ENCODE peak calls at places on chromosomes 12 and 14, in six cellular contexts. One of them, this sample, is unnamed.
A peak's percentile ranks its signal among the peaks of the same experiment; 100 is the strongest.

GRCh38 chr12:121968880-121969279 is 50.5 kb downstream of the CFAP251 start:
- DNase-seq in breast epithelium: no peak
- DNase-seq in BE2C: no peak
- DNase-seq in WERI-Rb-1: no peak
- DNase-seq in Peyer's patch: peak; percentile 36
- DNase-seq in esophagus squamous epithelium: no peak
- DNase-seq in this sample: no peak

GRCh38 chr14:99955826-99956455 is 109.3 kb upstream of the EVL start:
- DNase-seq in Peyer's patch: no peak
- DNase-seq in esophagus squamous epithelium: no peak
- DNase-seq in breast epithelium: no peak
- DNase-seq in BE2C: no peak
- DNase-seq in WERI-Rb-1: no peak
- DNase-seq in this sample: no peak

GRCh38 chr12:112839386-112839972 is 47.9 kb downstream of the RPH3A start:
- DNase-seq in Peyer's patch: no peak
- DNase-seq in esophagus squamous epithelium: no peak
- DNase-seq in WERI-Rb-1: no peak
- DNase-seq in BE2C: no peak
- DNase-seq in breast epithelium: no peak
- DNase-seq in this sample: no peak

GRCh38 chr12:110022980-110023633 is 23.9 kb downstream of the ANKRD13A start:
- DNase-seq in esophagus squamous epithelium: no peak
- DNase-seq in breast epithelium: peak; percentile 39
- DNase-seq in Peyer's patch: no peak
- DNase-seq in WERI-Rb-1: no peak
- DNase-seq in BE2C: no peak
- DNase-seq in this sample: no peak

GRCh38 chr12:55830601-55831406 is 1.4 kb upstream of the DNAJC14 start:
- DNase-seq in Peyer's patch: peak; percentile 49
- DNase-seq in esophagus squamous epithelium: no peak
- DNase-seq in breast epithelium: peak; percentile 71
- DNase-seq in WERI-Rb-1: peak; percentile 70
- DNase-seq in BE2C: peak; percentile 71
- DNase-seq in this sample: no peak

GRCh38 chr12:5148880-5149279 is 105.2 kb downstream of the KCNA5 start:
- DNase-seq in esophagus squamous epithelium: no peak
- DNase-seq in BE2C: no peak
- DNase-seq in breast epithelium: no peak
- DNase-seq in WERI-Rb-1: no peak
- DNase-seq in Peyer's patch: no peak
- DNase-seq in this sample: no peak

GRCh38 chr14:93086441-93087055 is 29.2 kb downstream of the ITPK1 start:
- DNase-seq in breast epithelium: no peak
- DNase-seq in Peyer's patch: no peak
- DNase-seq in WERI-Rb-1: no peak
- DNase-seq in BE2C: no peak
- DNase-seq in esophagus squamous epithelium: no peak
- DNase-seq in this sample: no peak

GRCh38 chr12:1933342-1933992 is 15.0 kb upstream of the CACNA2D4 start:
- DNase-seq in BE2C: no peak
- DNase-seq in breast epithelium: no peak
- DNase-seq in esophagus squamous epithelium: no peak
- DNase-seq in Peyer's patch: peak; percentile 36
- DNase-seq in WERI-Rb-1: peak; percentile 35
- DNase-seq in this sample: no peak

GRCh38 chr14:67532998-67533753 is at the start of gene PLEKHH1:
- DNase-seq in breast epithelium: peak; percentile 47
- DNase-seq in WERI-Rb-1: peak; percentile 76
- DNase-seq in BE2C: peak; percentile 74
- DNase-seq in Peyer's patch: peak; percentile 51
- DNase-seq in esophagus squamous epithelium: no peak
- DNase-seq in this sample: no peak

GRCh38 chr12:15534870-15535269 is 212.6 kb downstream of the PTPRO start:
- DNase-seq in WERI-Rb-1: no peak
- DNase-seq in breast epithelium: no peak
- DNase-seq in BE2C: no peak
- DNase-seq in Peyer's patch: no peak
- DNase-seq in esophagus squamous epithelium: no peak
- DNase-seq in this sample: no peak

GRCh38 chr14:51291016-51291415 is 51.0 kb downstream of the TMX1 start:
- DNase-seq in esophagus squamous epithelium: no peak
- DNase-seq in WERI-Rb-1: no peak
- DNase-seq in Peyer's patch: no peak
- DNase-seq in BE2C: no peak
- DNase-seq in breast epithelium: no peak
- DNase-seq in this sample: no peak

GRCh38 chr14:101601603-101602465 is 40.5 kb downstream of the DIO3 start:
- DNase-seq in BE2C: no peak
- DNase-seq in WERI-Rb-1: no peak
- DNase-seq in breast epithelium: peak; percentile 12
- DNase-seq in Peyer's patch: no peak
- DNase-seq in esophagus squamous epithelium: no peak
- DNase-seq in this sample: no peak

GRCh38 chr12:7344831-7345230 is 41.0 kb downstream of the ACSM4 start:
- DNase-seq in esophagus squamous epithelium: no peak
- DNase-seq in breast epithelium: no peak
- DNase-seq in Peyer's patch: no peak
- DNase-seq in BE2C: no peak
- DNase-seq in WERI-Rb-1: no peak
- DNase-seq in this sample: no peak

GRCh38 chr12:124866883-124867232 is 3.2 kb upstream of the SCARB1 start:
- DNase-seq in esophagus squamous epithelium: no peak
- DNase-seq in Peyer's patch: no peak
- DNase-seq in BE2C: no peak
- DNase-seq in WERI-Rb-1: no peak
- DNase-seq in breast epithelium: no peak
- DNase-seq in this sample: no peak

GRCh38 chr14:92579244-92579643 is 65.7 kb downstream of the RIN3 start:
- DNase-seq in WERI-Rb-1: no peak
- DNase-seq in breast epithelium: no peak
- DNase-seq in Peyer's patch: no peak
- DNase-seq in BE2C: no peak
- DNase-seq in esophagus squamous epithelium: no peak
- DNase-seq in this sample: no peak

GRCh38 chr12:94609917-94610443 is 40.4 kb downstream of the TMCC3 start:
- DNase-seq in WERI-Rb-1: no peak
- DNase-seq in esophagus squamous epithelium: no peak
- DNase-seq in Peyer's patch: no peak
- DNase-seq in BE2C: no peak
- DNase-seq in breast epithelium: no peak
- DNase-seq in this sample: no peak

GRCh38 chr12:99906786-99907185 is 78.0 kb downstream of the ANKS1B start:
- DNase-seq in breast epithelium: no peak
- DNase-seq in esophagus squamous epithelium: no peak
- DNase-seq in BE2C: no peak
- DNase-seq in Peyer's patch: no peak
- DNase-seq in WERI-Rb-1: no peak
- DNase-seq in this sample: no peak

GRCh38 chr12:19850341-19851065 is 411.2 kb downstream of the AEBP2 start:
- DNase-seq in WERI-Rb-1: no peak
- DNase-seq in breast epithelium: no peak
- DNase-seq in Peyer's patch: no peak
- DNase-seq in esophagus squamous epithelium: no peak
- DNase-seq in BE2C: no peak
- DNase-seq in this sample: no peak

GRCh38 chr14:91413547-91414474 is 3.8 kb downstream of the CCDC88C start:
- DNase-seq in BE2C: no peak
- DNase-seq in Peyer's patch: peak; percentile 72
- DNase-seq in esophagus squamous epithelium: no peak
- DNase-seq in WERI-Rb-1: peak; percentile 15
- DNase-seq in breast epithelium: no peak
- DNase-seq in this sample: no peak

GRCh38 chr12:130506844-130507243 is 169.2 kb downstream of the PIWIL1 start:
- DNase-seq in esophagus squamous epithelium: no peak
- DNase-seq in WERI-Rb-1: no peak
- DNase-seq in breast epithelium: no peak
- DNase-seq in BE2C: no peak
- DNase-seq in Peyer's patch: no peak
- DNase-seq in this sample: no peak

GRCh38 chr12:69613351-69613750 is 2.6 kb upstream of the LRRC10 start:
- DNase-seq in esophagus squamous epithelium: no peak
- DNase-seq in breast epithelium: no peak
- DNase-seq in Peyer's patch: no peak
- DNase-seq in BE2C: no peak
- DNase-seq in WERI-Rb-1: no peak
- DNase-seq in this sample: no peak

GRCh38 chr14:67636361-67636919 is 16.7 kb downstream of the ARG2 start:
- DNase-seq in esophagus squamous epithelium: no peak
- DNase-seq in BE2C: no peak
- DNase-seq in WERI-Rb-1: no peak
- DNase-seq in breast epithelium: no peak
- DNase-seq in Peyer's patch: no peak
- DNase-seq in this sample: no peak

GRCh38 chr14:67411820-67412421 is at the start of gene PLEK2:
- DNase-seq in esophagus squamous epithelium: no peak
- DNase-seq in WERI-Rb-1: no peak
- DNase-seq in BE2C: peak; percentile 22
- DNase-seq in Peyer's patch: peak; percentile 18
- DNase-seq in breast epithelium: peak; percentile 31
- DNase-seq in this sample: no peak

GRCh38 chr12:6547987-6548386 is 7.9 kb downstream of the IFFO1 start:
- DNase-seq in BE2C: no peak
- DNase-seq in esophagus squamous epithelium: no peak
- DNase-seq in Peyer's patch: no peak
- DNase-seq in WERI-Rb-1: no peak
- DNase-seq in breast epithelium: no peak
- DNase-seq in this sample: no peak

GRCh38 chr12:10115890-10116289 is 14.1 kb downstream of the CLEC7A start:
- DNase-seq in Peyer's patch: no peak
- DNase-seq in WERI-Rb-1: no peak
- DNase-seq in esophagus squamous epithelium: no peak
- DNase-seq in breast epithelium: no peak
- DNase-seq in BE2C: no peak
- DNase-seq in this sample: no peak

GRCh38 chr12:52197371-52198231 is 5.8 kb upstream of the KRT80 start:
- DNase-seq in Peyer's patch: no peak
- DNase-seq in esophagus squamous epithelium: no peak
- DNase-seq in breast epithelium: peak; percentile 73
- DNase-seq in WERI-Rb-1: no peak
- DNase-seq in BE2C: no peak
- DNase-seq in this sample: no peak

GRCh38 chr12:131101703-131102492 is 148.2 kb downstream of the ADGRD1 start:
- DNase-seq in BE2C: no peak
- DNase-seq in WERI-Rb-1: no peak
- DNase-seq in Peyer's patch: no peak
- DNase-seq in esophagus squamous epithelium: no peak
- DNase-seq in breast epithelium: no peak
- DNase-seq in this sample: no peak

GRCh38 chr14:51073751-51074150 is 21.2 kb downstream of the TRIM9 start:
- DNase-seq in Peyer's patch: no peak
- DNase-seq in BE2C: no peak
- DNase-seq in esophagus squamous epithelium: no peak
- DNase-seq in breast epithelium: no peak
- DNase-seq in WERI-Rb-1: no peak
- DNase-seq in this sample: no peak

GRCh38 chr14:52553002-52553670 is 500 bp downstream of the GPR137C start:
- DNase-seq in Peyer's patch: peak; percentile 34
- DNase-seq in esophagus squamous epithelium: no peak
- DNase-seq in WERI-Rb-1: peak; percentile 36
- DNase-seq in BE2C: peak; percentile 68
- DNase-seq in breast epithelium: peak; percentile 17
- DNase-seq in this sample: no peak

GRCh38 chr12:77439749-77440148 is 374.4 kb upstream of the E2F7 start:
- DNase-seq in WERI-Rb-1: no peak
- DNase-seq in BE2C: no peak
- DNase-seq in Peyer's patch: no peak
- DNase-seq in breast epithelium: no peak
- DNase-seq in esophagus squamous epithelium: no peak
- DNase-seq in this sample: no peak

DNA sequence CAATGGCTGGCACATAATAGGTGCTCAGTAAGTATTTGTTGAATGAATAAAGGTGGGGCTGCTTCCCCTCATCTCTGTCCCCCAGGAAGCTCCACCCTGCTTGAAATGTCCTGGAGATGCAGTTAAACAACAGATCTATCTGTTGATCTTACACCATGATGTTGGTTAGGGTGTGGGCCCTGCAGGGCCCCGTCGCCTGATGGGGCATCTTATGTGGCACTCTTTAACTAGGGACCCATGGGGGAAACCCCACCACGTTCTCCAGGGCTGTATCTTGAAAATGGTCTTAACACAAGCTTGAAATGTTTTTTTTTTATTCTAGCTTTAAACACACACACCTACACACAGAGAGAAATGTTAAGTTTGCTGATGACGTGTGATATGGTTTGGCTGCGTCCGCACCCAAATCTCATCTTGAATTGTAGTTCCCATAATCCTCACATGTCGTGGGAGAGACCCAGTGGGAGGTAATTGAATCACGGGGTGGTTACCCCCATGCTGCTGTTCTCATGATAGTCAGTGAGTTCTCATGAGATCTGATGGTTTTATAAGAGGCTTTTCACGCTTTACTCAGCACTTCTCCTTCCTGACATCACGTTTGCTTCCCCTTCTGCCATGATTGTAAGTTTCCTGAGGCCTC is 741.7 kb downstream of the VRK1 start:
- DNase-seq in WERI-Rb-1: no peak
- DNase-seq in esophagus squamous epithelium: no peak
- DNase-seq in BE2C: no peak
- DNase-seq in breast epithelium: no peak
- DNase-seq in Peyer's patch: no peak
- DNase-seq in this sample: no peak
- H3K27me3 ChIP-seq in WERI-Rb-1: peaks cover 88% of the 10 kb centered on the region
- H3K27me3 ChIP-seq in esophagus squamous epithelium: no peaks in the 10 kb centered on the region
- H3K27me3 ChIP-seq in BE2C: no peaks in the 10 kb centered on the region
- H3K27me3 ChIP-seq in breast epithelium: no peaks in the 10 kb centered on the region
- H3K27me3 ChIP-seq in Peyer's patch: no peaks in the 10 kb centered on the region
- H3K27me3 ChIP-seq in this sample: no peaks in the 10 kb centered on the region

DNA sequence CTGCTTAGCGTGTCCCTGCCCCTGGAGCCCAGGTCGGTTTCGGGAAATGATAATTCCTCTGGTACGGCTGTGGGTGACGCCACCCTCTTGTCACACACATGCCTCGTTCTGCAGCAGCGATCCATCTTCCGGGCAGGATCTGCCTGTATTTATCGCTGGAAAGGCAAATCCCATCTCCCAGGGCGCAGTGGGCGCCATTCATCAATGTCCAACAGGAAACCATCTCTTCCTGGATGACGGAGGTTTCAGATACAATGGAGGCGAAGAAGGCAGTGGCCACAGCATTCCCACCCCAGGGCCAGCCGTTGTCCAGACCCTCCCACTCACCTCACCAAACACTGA is 74.2 kb downstream of the NOC4L start:
- DNase-seq in WERI-Rb-1: no peak
- DNase-seq in Peyer's patch: no peak
- DNase-seq in esophagus squamous epithelium: no peak
- DNase-seq in breast epithelium: no peak
- DNase-seq in BE2C: no peak
- DNase-seq in this sample: no peak
- H3K27me3 ChIP-seq in WERI-Rb-1: no peaks in the 10 kb centered on the region
- H3K27me3 ChIP-seq in Peyer's patch: no peaks in the 10 kb centered on the region
- H3K27me3 ChIP-seq in esophagus squamous epithelium: no peaks in the 10 kb centered on the region
- H3K27me3 ChIP-seq in breast epithelium: no peaks in the 10 kb centered on the region
- H3K27me3 ChIP-seq in BE2C: peaks cover 57% of the 10 kb centered on the region
- H3K27me3 ChIP-seq in this sample: no peaks in the 10 kb centered on the region

GRCh38 chr12:4108803-4109345 is 164.7 kb upstream of the CCND2 start:
- DNase-seq in breast epithelium: no peak
- DNase-seq in WERI-Rb-1: no peak
- DNase-seq in BE2C: no peak
- DNase-seq in esophagus squamous epithelium: no peak
- DNase-seq in Peyer's patch: no peak
- DNase-seq in this sample: no peak
- H3K27me3 ChIP-seq in breast epithelium: no peaks in the 10 kb centered on the region
- H3K27me3 ChIP-seq in WERI-Rb-1: peaks cover 45% of the 10 kb centered on the region
- H3K27me3 ChIP-seq in BE2C: no peaks in the 10 kb centered on the region
- H3K27me3 ChIP-seq in esophagus squamous epithelium: no peaks in the 10 kb centered on the region
- H3K27me3 ChIP-seq in Peyer's patch: no peaks in the 10 kb centered on the region
- H3K27me3 ChIP-seq in this sample: no peaks in the 10 kb centered on the region

GRCh38 chr12:57469334-57470164 is 10.0 kb downstream of the GLI1 start:
- DNase-seq in Peyer's patch: no peak
- DNase-seq in esophagus squamous epithelium: no peak
- DNase-seq in WERI-Rb-1: no peak
- DNase-seq in BE2C: no peak
- DNase-seq in breast epithelium: no peak
- DNase-seq in this sample: no peak
- H3K27me3 ChIP-seq in Peyer's patch: no peaks in the 10 kb centered on the region
- H3K27me3 ChIP-seq in esophagus squamous epithelium: no peaks in the 10 kb centered on the region
- H3K27me3 ChIP-seq in WERI-Rb-1: no peaks in the 10 kb centered on the region
- H3K27me3 ChIP-seq in BE2C: peaks cover 98% of the 10 kb centered on the region
- H3K27me3 ChIP-seq in breast epithelium: no peaks in the 10 kb centered on the region
- H3K27me3 ChIP-seq in this sample: peaks cover 1% of the 10 kb centered on the region

This sample was measured in vagina.